ENCODE peak calls at places on chromosomes 5 and 9, in seven cellular contexts. One of them, this sample, is unnamed.

GRCh38 chr5:133230823-133231578 is 179.2 kb downstream of the HSPA4 start:
- DNase-seq in osteoblast: no peak
- DNase-seq in ovary: no peak
- DNase-seq in sigmoid colon: peak; percentile 56
- DNase-seq in PC-9: no peak
- DNase-seq in tibial artery: no peak
- DNase-seq in H1: no peak
- DNase-seq in this sample: no peak

GRCh38 chr5:13251623-13252367 is 692.7 kb downstream of the DNAH5 start:
- DNase-seq in osteoblast: no peak
- DNase-seq in ovary: no peak
- DNase-seq in sigmoid colon: no peak
- DNase-seq in PC-9: no peak
- DNase-seq in tibial artery: peak; percentile 64
- DNase-seq in H1: no peak
- DNase-seq in this sample: no peak

GRCh38 chr5:167639761-167640160 is 651.7 kb upstream of the WWC1 start:
- DNase-seq in osteoblast: peak; percentile 43
- DNase-seq in ovary: no peak
- DNase-seq in sigmoid colon: no peak
- DNase-seq in PC-9: no peak
- DNase-seq in tibial artery: no peak
- DNase-seq in H1: no peak
- DNase-seq in this sample: no peak

GRCh38 chr9:4102078-4102477 is 197.8 kb downstream of the GLIS3 start:
- DNase-seq in osteoblast: no peak
- DNase-seq in ovary: no peak
- DNase-seq in sigmoid colon: no peak
- DNase-seq in PC-9: no peak
- DNase-seq in tibial artery: no peak
- DNase-seq in H1: no peak
- DNase-seq in this sample: no peak

GRCh38 chr5:71899865-71900342 is 180.8 kb downstream of the CARTPT start:
- DNase-seq in osteoblast: no peak
- DNase-seq in ovary: no peak
- DNase-seq in sigmoid colon: no peak
- DNase-seq in PC-9: peak; percentile 46
- DNase-seq in tibial artery: no peak
- DNase-seq in H1: no peak
- DNase-seq in this sample: no peak

GRCh38 chr9:116298992-116299391 is 145.4 kb downstream of the PAPPA start:
- DNase-seq in osteoblast: no peak
- DNase-seq in ovary: no peak
- DNase-seq in sigmoid colon: no peak
- DNase-seq in PC-9: no peak
- DNase-seq in tibial artery: no peak
- DNase-seq in H1: no peak
- DNase-seq in this sample: no peak

GRCh38 chr9:71487046-71487445 is 281.3 kb downstream of the CEMIP2 start:
- DNase-seq in osteoblast: no peak
- DNase-seq in ovary: no peak
- DNase-seq in sigmoid colon: no peak
- DNase-seq in PC-9: no peak
- DNase-seq in tibial artery: no peak
- DNase-seq in H1: no peak
- DNase-seq in this sample: no peak

GRCh38 chr5:110925916-110926315 is 145.6 kb upstream of the TSLP start:
- DNase-seq in osteoblast: no peak
- DNase-seq in ovary: no peak
- DNase-seq in sigmoid colon: no peak
- DNase-seq in PC-9: no peak
- DNase-seq in tibial artery: no peak
- DNase-seq in H1: no peak
- DNase-seq in this sample: no peak

GRCh38 chr5:146825033-146825432 is 53.5 kb downstream of the PPP2R2B start:
- DNase-seq in osteoblast: no peak
- DNase-seq in ovary: no peak
- DNase-seq in sigmoid colon: no peak
- DNase-seq in PC-9: no peak
- DNase-seq in tibial artery: no peak
- DNase-seq in H1: peak; percentile 60
- DNase-seq in this sample: no peak

GRCh38 chr5:159033351-159033657 is 66.4 kb downstream of the EBF1 start:
- DNase-seq in osteoblast: no peak
- DNase-seq in ovary: no peak
- DNase-seq in sigmoid colon: no peak
- DNase-seq in PC-9: no peak
- DNase-seq in tibial artery: no peak
- DNase-seq in H1: no peak
- DNase-seq in this sample: no peak

GRCh38 chr5:92758552-92758951 is 822.5 kb downstream of the NR2F1-AS1 start:
- DNase-seq in osteoblast: peak; percentile 64
- DNase-seq in ovary: no peak
- DNase-seq in sigmoid colon: no peak
- DNase-seq in PC-9: peak; percentile 68
- DNase-seq in tibial artery: no peak
- DNase-seq in H1: no peak
- DNase-seq in this sample: no peak

GRCh38 chr5:133589286-133589685 is 23.1 kb downstream of the FSTL4 start:
- DNase-seq in osteoblast: no peak
- DNase-seq in ovary: no peak
- DNase-seq in sigmoid colon: no peak
- DNase-seq in PC-9: no peak
- DNase-seq in tibial artery: no peak
- DNase-seq in H1: no peak
- DNase-seq in this sample: no peak

GRCh38 chr5:56350030-56350594 is 117.0 kb upstream of the ANKRD55 start:
- DNase-seq in osteoblast: peak; percentile 65
- DNase-seq in ovary: no peak
- DNase-seq in sigmoid colon: no peak
- DNase-seq in PC-9: no peak
- DNase-seq in tibial artery: no peak
- DNase-seq in H1: no peak
- DNase-seq in this sample: no peak

GRCh38 chr5:121138952-121139351 is 674.9 kb downstream of the PRR16 start:
- DNase-seq in osteoblast: no peak
- DNase-seq in ovary: no peak
- DNase-seq in sigmoid colon: no peak
- DNase-seq in PC-9: no peak
- DNase-seq in tibial artery: no peak
- DNase-seq in H1: no peak
- DNase-seq in this sample: no peak

GRCh38 chr9:118782790-118783463 is 586.3 kb downstream of the BRINP1 start:
- DNase-seq in osteoblast: no peak
- DNase-seq in ovary: no peak
- DNase-seq in sigmoid colon: no peak
- DNase-seq in PC-9: no peak
- DNase-seq in tibial artery: no peak
- DNase-seq in H1: no peak
- DNase-seq in this sample: no peak

GRCh38 chr9:85639675-85640186 is 102.0 kb downstream of the AGTPBP1 start:
- DNase-seq in osteoblast: no peak
- DNase-seq in ovary: no peak
- DNase-seq in sigmoid colon: no peak
- DNase-seq in PC-9: no peak
- DNase-seq in tibial artery: no peak
- DNase-seq in H1: no peak
- DNase-seq in this sample: no peak

GRCh38 chr9:114792396-114792795 is 13.4 kb downstream of the TNFSF15 start:
- DNase-seq in osteoblast: no peak
- DNase-seq in ovary: no peak
- DNase-seq in sigmoid colon: no peak
- DNase-seq in PC-9: no peak
- DNase-seq in tibial artery: no peak
- DNase-seq in H1: no peak
- DNase-seq in this sample: no peak

GRCh38 chr5:132498686-132499271 is 8.2 kb upstream of the IRF1 start:
- DNase-seq in osteoblast: no peak
- DNase-seq in ovary: peak; percentile 19
- DNase-seq in sigmoid colon: no peak
- DNase-seq in PC-9: no peak
- DNase-seq in tibial artery: peak; percentile 48
- DNase-seq in H1: peak; percentile 32
- DNase-seq in this sample: no peak

GRCh38 chr5:178318893-178319292 is 86.3 kb upstream of the PHYKPL start:
- DNase-seq in osteoblast: no peak
- DNase-seq in ovary: no peak
- DNase-seq in sigmoid colon: peak; percentile 40
- DNase-seq in PC-9: no peak
- DNase-seq in tibial artery: peak; percentile 27
- DNase-seq in H1: no peak
- DNase-seq in this sample: no peak

GRCh38 chr5:1312993-1313833 is 18.3 kb upstream of the TERT start:
- DNase-seq in osteoblast: no peak
- DNase-seq in ovary: peak; percentile 24
- DNase-seq in sigmoid colon: peak; percentile 51
- DNase-seq in PC-9: peak; percentile 63
- DNase-seq in tibial artery: peak; percentile 48
- DNase-seq in H1: no peak
- DNase-seq in this sample: peak; percentile 60

GRCh38 chr9:114399381-114399780 is 11.6 kb upstream of the AKNA start:
- DNase-seq in osteoblast: no peak
- DNase-seq in ovary: no peak
- DNase-seq in sigmoid colon: no peak
- DNase-seq in PC-9: no peak
- DNase-seq in tibial artery: no peak
- DNase-seq in H1: no peak
- DNase-seq in this sample: no peak

GRCh38 chr9:132585954-132586829 is 3.8 kb downstream of the BARHL1 start:
- DNase-seq in osteoblast: peak; percentile 79
- DNase-seq in ovary: no peak
- DNase-seq in sigmoid colon: no peak
- DNase-seq in PC-9: peak; percentile 34
- DNase-seq in tibial artery: no peak
- DNase-seq in H1: no peak
- DNase-seq in this sample: no peak
- H3K4me1 ChIP-seq in osteoblast: no peaks in the 10 kb centered on the region
- H3K4me1 ChIP-seq in ovary: peaks cover 5% of the 10 kb centered on the region
- H3K4me1 ChIP-seq in sigmoid colon: peaks cover 26% of the 10 kb centered on the region
- H3K4me1 ChIP-seq in PC-9: no peaks in the 10 kb centered on the region
- H3K4me1 ChIP-seq in tibial artery: peaks cover 42% of the 10 kb centered on the region
- H3K4me1 ChIP-seq in H1: no peaks in the 10 kb centered on the region
- H3K4me1 ChIP-seq in this sample: peaks cover 39% of the 10 kb centered on the region

GRCh38 chr5:7468742-7469141 is 72.8 kb downstream of the ADCY2 start:
- DNase-seq in osteoblast: no peak
- DNase-seq in ovary: no peak
- DNase-seq in sigmoid colon: no peak
- DNase-seq in PC-9: no peak
- DNase-seq in tibial artery: no peak
- DNase-seq in H1: no peak
- DNase-seq in this sample: no peak

GRCh38 chr5:7462758-7463157 is 66.8 kb downstream of the ADCY2 start:
- DNase-seq in osteoblast: no peak
- DNase-seq in ovary: no peak
- DNase-seq in sigmoid colon: no peak
- DNase-seq in PC-9: no peak
- DNase-seq in tibial artery: no peak
- DNase-seq in H1: no peak
- DNase-seq in this sample: no peak

GRCh38 chr5:7467179-7467578 is 71.2 kb downstream of the ADCY2 start:
- DNase-seq in osteoblast: no peak
- DNase-seq in ovary: no peak
- DNase-seq in sigmoid colon: no peak
- DNase-seq in PC-9: no peak
- DNase-seq in tibial artery: no peak
- DNase-seq in H1: no peak
- DNase-seq in this sample: no peak

GRCh38 chr5:7464182-7464581 is 68.2 kb downstream of the ADCY2 start:
- DNase-seq in osteoblast: no peak
- DNase-seq in ovary: no peak
- DNase-seq in sigmoid colon: no peak
- DNase-seq in PC-9: no peak
- DNase-seq in tibial artery: no peak
- DNase-seq in H1: no peak
- DNase-seq in this sample: no peak
- TF ChIP-seq CTCF in osteoblast: no peak
- TF ChIP-seq CTCF in ovary: no peak
- TF ChIP-seq CTCF in sigmoid colon: no peak
- TF ChIP-seq CTCF in PC-9: no peak
- TF ChIP-seq CTCF in tibial artery: no peak
- TF ChIP-seq CTCF in H1: peak; percentile 49
- TF ChIP-seq CTCF in this sample: no peak

DNA sequence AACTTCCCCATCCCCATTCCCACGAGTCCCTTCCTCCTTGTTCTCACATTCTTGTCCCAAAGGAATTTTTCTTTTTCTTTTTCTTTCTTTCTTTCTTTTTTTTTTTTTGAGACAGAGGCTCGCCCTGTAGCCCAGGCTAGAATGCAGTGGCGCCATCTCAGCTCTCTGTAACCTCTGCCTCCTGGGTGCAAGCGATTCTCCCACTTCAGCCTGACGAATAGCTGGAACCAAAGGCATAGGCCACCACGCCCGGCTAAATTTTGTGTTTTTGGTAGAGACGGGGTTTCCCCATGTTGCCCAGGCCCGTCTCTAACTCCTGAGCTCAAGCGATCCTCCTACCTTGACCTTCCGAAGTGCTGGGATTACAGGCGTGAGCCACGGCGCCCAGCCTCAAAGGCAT is 751 bp downstream of the DNAI1 start:
- DNase-seq in osteoblast: no peak
- DNase-seq in ovary: no peak
- DNase-seq in sigmoid colon: no peak
- DNase-seq in PC-9: no peak
- DNase-seq in tibial artery: no peak
- DNase-seq in H1: no peak
- DNase-seq in this sample: no peak
- H3K4me1 ChIP-seq in osteoblast: peaks cover 34% of the 10 kb centered on the region
- H3K4me1 ChIP-seq in ovary: peaks cover 5% of the 10 kb centered on the region
- H3K4me1 ChIP-seq in sigmoid colon: peaks cover 42% of the 10 kb centered on the region
- H3K4me1 ChIP-seq in PC-9: peaks cover 20% of the 10 kb centered on the region
- H3K4me1 ChIP-seq in tibial artery: peaks cover 26% of the 10 kb centered on the region
- H3K4me1 ChIP-seq in H1: no peaks in the 10 kb centered on the region
- H3K4me1 ChIP-seq in this sample: peaks cover 49% of the 10 kb centered on the region

DNA sequence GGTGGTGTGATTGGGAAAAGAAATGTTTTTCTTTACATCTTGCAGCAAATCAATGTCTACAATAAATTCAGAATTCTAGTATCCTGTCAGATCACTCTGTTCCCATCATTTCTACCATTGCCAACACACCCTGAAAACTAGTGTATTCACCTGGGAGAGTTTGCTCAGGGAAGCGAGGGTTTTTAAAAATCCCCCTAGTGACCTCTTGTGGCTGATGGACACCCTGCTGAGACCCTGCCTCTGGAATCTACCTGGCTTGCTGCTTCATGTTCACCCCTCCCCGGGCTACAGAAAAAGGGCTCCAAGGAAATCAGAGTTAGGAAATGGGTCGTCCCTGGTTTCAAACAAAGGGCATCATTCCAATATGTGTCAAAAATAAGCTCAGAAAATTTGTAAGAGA is 21.4 kb upstream of the ALDOB start:
- DNase-seq in osteoblast: no peak
- DNase-seq in ovary: no peak
- DNase-seq in sigmoid colon: no peak
- DNase-seq in PC-9: no peak
- DNase-seq in tibial artery: no peak
- DNase-seq in H1: peak; percentile 58
- DNase-seq in this sample: no peak
- TF ChIP-seq CTCF in osteoblast: no peak
- TF ChIP-seq CTCF in ovary: no peak
- TF ChIP-seq CTCF in sigmoid colon: no peak
- TF ChIP-seq CTCF in PC-9: no peak
- TF ChIP-seq CTCF in tibial artery: no peak
- TF ChIP-seq CTCF in H1: no peak
- TF ChIP-seq CTCF in this sample: no peak